ENCODE peak calls at places on chromosomes 11 and 22, in four cellular contexts. E, J, G and M are unnamed samples.

GRCh38 chr22:50070366-50070765 is 12.3 kb upstream of the TTLL8 start:
- DNase-seq in G (no peak), E (no peak), J (no peak), M (no peak)

GRCh38 chr22:32473388-32473952 is 1.1 kb upstream of the FBXO7 start:
- DNase-seq in G (peak), E (peak), J (peak), M (peak)

GRCh38 chr11:126391970-126392637 is 36.6 kb downstream of the ST3GAL4 start:
- DNase-seq in J (no peak), G (no peak), E (no peak), M (no peak)

GRCh38 chr22:50017701-50018224 is 5.2 kb upstream of the IL17REL start:
- DNase-seq in J (no peak), G (no peak), E (no peak), M (no peak)

GRCh38 chr11:8459711-8460399 is 134.2 kb downstream of the STK33 start:
- DNase-seq in G (no peak), E (no peak), J (no peak), M (no peak)

GRCh38 chr22:17638182-17638431 is 450 bp upstream of the BCL2L13 start:
- DNase-seq in E (no peak), J (peak), G (no peak), M (no peak)

GRCh38 chr11:12271241-12271640 is 106.1 kb upstream of the PARVA start:
- DNase-seq in J (no peak), E (no peak), G (no peak), M (no peak)

GRCh38 chr22:41237707-41238569 is 2.8 kb downstream of the CHADL start:
- DNase-seq in G (peak), E (peak), J (peak), M (peak)

GRCh38 chr11:94597896-94598295 is 30.7 kb downstream of the PIWIL4 start:
- DNase-seq in J (no peak), E (peak), G (peak), M (no peak)

GRCh38 chr11:86627776-86628455 is 44.5 kb downstream of the ME3 start:
- DNase-seq in G (no peak), E (no peak), J (no peak), M (no peak)

GRCh38 chr22:46377566-46378498 is 42.3 kb downstream of the TRMU start:
- DNase-seq in J (no peak), G (no peak), E (no peak), M (peak)

GRCh38 chr11:43803766-43804165 is 76.9 kb upstream of the ALKBH3 start:
- DNase-seq in G (no peak), E (no peak), J (no peak), M (no peak)

GRCh38 chr11:23278121-23278520 is 417.8 kb upstream of the CCDC179 start:
- DNase-seq in G (peak), J (no peak), E (peak), M (no peak)

GRCh38 chr22:21038405-21038804 is 6.0 kb upstream of the SLC7A4 start:
- DNase-seq in J (no peak), G (peak), E (peak), M (no peak)

GRCh38 chr11:95886462-95886861 is 37.4 kb downstream of the MTMR2 start:
- DNase-seq in J (no peak), E (peak), G (no peak), M (no peak)

GRCh38 chr22:26646158-26646557 is 11.2 kb upstream of the MIAT start:
- DNase-seq in J (no peak), E (peak), G (peak), M (no peak)

GRCh38 chr22:32850157-32850556 is 48.7 kb downstream of the TIMP3 start:
- DNase-seq in E (no peak), G (no peak), J (no peak), M (no peak)

GRCh38 chr11:85531498-85531897 is 95.6 kb downstream of the DLG2 start:
- DNase-seq in G (no peak), J (no peak), E (no peak), M (no peak)

GRCh38 chr11:76166314-76166713 is 40.0 kb downstream of the WNT11 start:
- DNase-seq in J (no peak), G (no peak), E (no peak), M (no peak)

GRCh38 chr11:45796461-45796861 is 8.5 kb upstream of the SLC35C1 start:
- DNase-seq in G (no peak), E (no peak), J (no peak), M (no peak)

GRCh38 chr22:41940853-41941765 is 5.8 kb downstream of the CENPM start:
- DNase-seq in E (peak), J (peak), G (peak), M (peak)

GRCh38 chr11:76684470-76684869 is 13.9 kb upstream of the LRRC32 start:
- DNase-seq in E (no peak), G (no peak), J (no peak), M (no peak)

GRCh38 chr11:121544956-121545355 is 92.2 kb upstream of the SORL1-AS1 start:
- DNase-seq in J (no peak), G (no peak), E (no peak), M (no peak)

GRCh38 chr11:107468596-107468995 is 11.0 kb upstream of the CWF19L2 start:
- DNase-seq in E (peak), G (peak), J (no peak), M (no peak)

GRCh38 chr11:104410336-104410735 is 246.4 kb upstream of the PDGFD start:
- DNase-seq in J (no peak), E (no peak), G (no peak), M (no peak)

GRCh38 chr11:120682866-120683265 is 171.3 kb downstream of the GRIK4 start:
- DNase-seq in J (no peak), G (no peak), E (peak), M (no peak)

GRCh38 chr11:129141748-129142475 is 50.2 kb downstream of the ARHGAP32 start:
- DNase-seq in E (no peak), G (no peak), J (no peak), M (no peak)
- TF ChIP-seq CTCF in E (no peak), G (no peak), J (no peak), M (no peak)

GRCh38 chr11:119583585-119583984 is 145.4 kb downstream of the NECTIN1 start:
- DNase-seq in J (no peak), G (no peak), E (no peak), M (no peak)
- TF ChIP-seq CTCF in J (peak), G (peak), E (no peak), M (peak)

GRCh38 chr22:35037089-35037488 is 28.9 kb upstream of the ISX start:
- DNase-seq in G (no peak), J (no peak), E (no peak), M (peak)
- TF ChIP-seq CTCF in G (no peak), J (no peak), E (no peak), M (peak)

GRCh38 chr11:35274909-35275807 is 136.2 kb downstream of the CD44 start:
- DNase-seq in J (no peak), G (no peak), E (no peak), M (no peak)
- TF ChIP-seq CTCF in J (no peak), G (no peak), E (no peak), M (no peak)

GRCh38 chr11:117488996-117489952 is 161.6 kb downstream of the CEP164 start:
- DNase-seq in G (no peak), E (no peak), J (no peak), M (no peak)

GRCh38 chr11:117495357-117495756 is 167.7 kb downstream of the CEP164 start:
- DNase-seq in J (no peak), E (no peak), G (no peak), M (no peak)

GRCh38 chr11:117490019-117490679 is 162.5 kb downstream of the CEP164 start:
- DNase-seq in E (no peak), G (no peak), J (no peak), M (no peak)

GRCh38 chr11:117490911-117491310 is 163.3 kb downstream of the CEP164 start:
- DNase-seq in J (no peak), G (no peak), E (no peak), M (no peak)

DNA sequence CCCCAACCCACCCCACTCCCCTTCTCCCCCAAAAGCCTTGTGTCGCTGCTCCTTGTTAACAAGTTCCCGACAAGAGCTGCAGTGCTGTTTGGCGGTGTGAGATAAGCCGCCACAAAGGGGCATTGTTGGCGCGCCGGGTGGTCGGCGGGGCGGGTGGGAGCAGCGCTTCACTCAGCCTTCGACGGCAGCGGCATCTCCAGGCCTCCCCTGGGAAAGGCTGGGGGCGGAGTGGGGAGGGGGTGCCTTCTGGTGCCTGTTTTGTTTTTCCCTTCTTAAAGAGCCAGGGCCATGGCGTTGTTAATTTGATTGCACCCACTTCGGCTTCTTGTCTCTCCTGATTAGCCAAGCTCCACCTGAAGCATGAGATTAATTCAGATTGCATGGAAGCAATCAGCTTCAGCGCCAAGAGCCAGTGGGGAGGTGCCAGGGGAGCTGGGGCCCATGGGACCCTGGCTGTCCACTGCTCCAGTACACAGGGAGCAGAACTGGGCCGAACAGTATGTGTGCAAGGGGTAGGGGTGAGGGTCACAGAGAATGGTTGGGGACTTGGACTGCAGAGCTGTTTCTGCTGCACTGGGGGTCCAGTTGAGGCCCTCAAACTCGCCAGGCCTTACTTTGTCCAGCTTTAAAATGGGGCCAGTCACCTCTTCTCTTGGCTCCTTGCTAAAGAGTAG is 165.1 kb downstream of the CEP164 start:
- DNase-seq in J (no peak), G (no peak), E (no peak), M (peak)
- TF ChIP-seq CTCF in J (no peak), G (no peak), E (no peak), M (no peak)

GRCh38 chr11:1839204-1839923 is 583 bp downstream of the TNNI2 start:
- DNase-seq in J (no peak), G (no peak), E (no peak), M (no peak)

GRCh38 chr11:1841511-1842148 is 2.8 kb downstream of the TNNI2 start:
- DNase-seq in G (no peak), J (no peak), E (no peak), M (no peak)

GRCh38 chr11:1838426-1839131 is at the start of gene TNNI2:
- DNase-seq in E (no peak), J (no peak), G (no peak), M (no peak)

GRCh38 chr11:1840780-1841480 is 2.1 kb downstream of the TNNI2 start:
- DNase-seq in J (no peak), G (no peak), E (no peak), M (no peak)

DNA sequence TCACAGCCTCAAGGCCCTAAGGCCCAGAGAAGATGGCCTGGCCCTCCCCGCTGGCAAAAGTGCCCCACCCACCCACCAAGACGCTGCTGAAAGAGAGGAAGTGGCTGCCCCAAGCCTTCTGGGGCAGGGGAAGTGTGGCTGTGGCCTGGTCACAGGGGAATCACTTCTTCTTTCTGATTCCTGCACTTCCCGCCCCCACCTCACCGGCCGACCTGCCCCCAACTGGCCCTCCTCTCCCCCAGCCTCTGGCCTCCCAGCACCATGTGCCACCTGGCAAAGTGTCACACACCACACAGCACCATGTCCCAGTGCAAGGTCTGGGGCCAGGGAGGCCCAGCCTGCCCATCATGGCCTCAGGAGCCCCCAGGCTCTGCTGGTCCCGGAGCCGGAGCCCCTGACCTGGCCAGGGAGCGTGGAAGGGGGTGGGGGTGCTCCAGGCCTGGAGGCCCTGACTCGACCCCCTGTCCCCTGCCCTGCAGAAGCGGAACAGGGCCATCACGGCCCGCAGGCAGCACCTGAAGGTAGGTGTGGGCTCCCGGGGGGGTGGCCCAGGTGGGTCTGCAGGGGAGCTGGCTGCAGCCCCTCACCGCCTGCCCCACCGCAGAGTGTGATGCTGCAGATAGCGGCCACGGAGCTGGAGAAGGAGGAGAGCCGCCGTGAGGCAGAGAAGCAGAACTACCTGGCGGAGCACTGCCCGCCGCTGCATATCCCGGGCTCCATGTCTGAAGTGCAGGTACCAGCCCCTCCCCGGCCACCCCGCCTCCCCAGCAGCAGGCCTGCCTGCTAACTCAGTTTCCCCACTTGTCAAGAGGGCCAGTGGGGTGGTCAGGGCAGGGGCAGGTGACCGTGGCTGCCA is 1.4 kb downstream of the TNNI2 start:
- DNase-seq in J (peak), G (no peak), E (no peak), M (no peak)
- TF ChIP-seq CTCF in J (no peak), G (no peak), E (no peak), M (no peak)

DNA sequence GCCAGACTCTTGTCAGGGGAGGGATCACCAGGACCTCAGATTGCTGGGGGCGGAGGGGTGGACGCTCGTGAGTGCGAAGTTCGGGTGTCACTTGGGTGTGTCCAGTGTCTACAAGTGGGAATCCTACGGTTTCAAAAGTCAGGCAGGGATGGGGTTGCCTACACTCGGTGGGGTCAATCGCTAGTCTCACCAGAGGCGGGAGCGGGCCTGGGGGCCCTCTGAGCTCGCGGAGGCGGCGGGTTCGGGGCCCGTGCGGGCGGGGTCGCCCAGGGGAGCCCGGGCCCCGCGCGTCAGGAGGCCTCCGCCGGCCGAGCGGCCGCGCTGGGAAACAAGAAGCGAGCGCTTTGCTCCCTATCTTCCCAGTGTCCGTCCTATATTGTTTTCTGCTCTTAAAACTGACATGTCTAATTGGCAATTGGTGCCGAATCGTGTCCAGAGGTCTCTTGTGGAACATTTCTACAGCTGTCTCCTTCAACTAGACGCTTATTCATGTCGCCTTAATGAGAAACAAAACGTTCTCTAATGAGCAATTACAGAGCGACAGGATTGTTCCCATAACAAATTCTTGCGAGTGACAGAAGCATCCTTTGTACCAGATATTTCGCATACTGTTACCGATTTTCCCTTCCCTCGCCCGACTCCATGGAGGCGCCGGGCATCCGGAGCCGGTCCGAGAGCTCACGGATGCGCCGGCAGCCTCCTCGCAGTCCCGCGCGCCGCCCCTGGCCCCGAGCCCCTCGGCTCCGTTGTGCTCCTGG is 11.9 kb downstream of the PAX6 start:
- DNase-seq in G (no peak), J (peak), E (no peak), M (peak)
- TF ChIP-seq CTCF in G (no peak), J (no peak), E (no peak), M (peak)

DNA sequence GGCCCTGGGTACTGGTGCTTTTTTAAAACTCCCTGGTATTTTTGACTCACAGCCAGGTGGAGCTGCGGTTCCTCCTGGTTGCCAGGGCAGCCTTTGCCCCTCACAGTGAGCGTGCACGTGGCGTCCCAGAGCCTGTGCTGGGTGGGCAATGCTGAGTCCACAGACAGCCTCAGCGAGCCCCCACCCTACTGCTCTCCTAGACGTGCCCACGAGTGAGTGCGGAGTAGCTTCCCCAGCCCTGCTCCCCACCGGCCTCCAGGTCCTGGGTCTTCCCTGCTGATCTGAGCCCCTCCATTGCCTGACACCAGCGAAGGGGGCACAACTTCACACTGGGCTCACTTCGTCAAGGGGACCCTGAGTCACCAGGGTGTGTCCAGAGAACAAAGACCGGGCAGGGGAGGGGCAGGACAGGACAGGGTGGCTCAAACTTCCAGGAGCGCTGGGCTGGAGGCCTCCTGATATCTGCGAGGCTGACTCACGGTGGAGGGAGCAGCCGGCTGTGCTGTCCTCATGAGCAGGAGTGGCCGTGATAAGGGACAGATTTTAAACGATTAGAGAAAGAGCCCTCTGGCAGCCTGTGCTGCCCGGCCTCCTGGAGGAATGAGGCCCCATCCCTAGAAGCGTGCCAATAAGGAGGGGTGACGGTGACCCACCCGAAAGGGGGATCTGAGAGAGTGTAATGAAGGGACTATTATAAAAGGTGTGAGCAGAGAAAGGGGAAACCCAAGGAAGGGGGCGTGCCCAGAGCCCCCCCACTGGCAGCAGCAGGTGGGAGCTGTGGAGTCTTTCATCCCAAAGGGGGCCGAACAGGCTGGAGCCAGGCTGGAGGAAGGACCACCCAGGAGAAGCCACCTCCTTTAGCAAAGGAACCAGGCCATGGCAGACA is 129.3 kb upstream of the FGF3 start:
- DNase-seq in G (no peak), J (no peak), E (peak), M (no peak)
- TF ChIP-seq CTCF in G (peak), J (no peak), E (no peak), M (no peak)